ENCODE peak calls at places on chromosome 9, in seven cellular contexts. F is K562, N is GM12878, P is HEK293T, L is HCT116, R is WTC11, H is HepG2. E is an unnamed sample.
A peak's percentile ranks its signal among the peaks of the same experiment; 100 is the strongest.

GRCh38 chr9:35490910-35491465 is 1.1 kb downstream of the RUSC2 start:
- DNase-seq in N (no peak), P (no peak), R (no peak), F (peak; percentile 5), H (no peak), L (no peak), E (no peak)

GRCh38 chr9:136508729-136509500 is 26.1 kb upstream of the SEC16A start:
- DNase-seq in F (no peak), N (no peak), P (no peak), R (no peak), H (no peak), L (no peak), E (no peak)

GRCh38 chr9:117958726-117959125 is 254.5 kb downstream of the TLR4 start:
- DNase-seq in N (no peak), F (no peak), H (no peak), P (no peak), R (no peak), L (no peak), E (peak; percentile 2)

GRCh38 chr9:125255781-125256391 is 5.7 kb upstream of the GAPVD1 start:
- DNase-seq in F (peak; percentile 61), H (peak; percentile 35), N (no peak), P (peak; percentile 42), L (no peak), R (peak; percentile 32), E (no peak)

GRCh38 chr9:130254753-130255637 is 10.6 kb upstream of the HMCN2 start:
- DNase-seq in R (no peak), N (no peak), P (no peak), F (no peak), L (no peak), H (no peak), E (no peak)

GRCh38 chr9:93792358-93792757 is 162.8 kb downstream of the BARX1 start:
- DNase-seq in N (no peak), L (no peak), F (no peak), H (no peak), P (no peak), R (no peak), E (no peak)

GRCh38 chr9:79257671-79258410 is 313.9 kb upstream of the TLE4 start:
- DNase-seq in R (no peak), L (no peak), N (no peak), H (no peak), F (no peak), P (peak; percentile 75), E (no peak)

GRCh38 chr9:127502706-127503378 is 51.5 kb downstream of the LRSAM1 start:
- DNase-seq in H (no peak), N (no peak), R (no peak), F (no peak), L (no peak), P (no peak), E (no peak)

GRCh38 chr9:91192785-91193657 is 168.7 kb downstream of the AUH start:
- DNase-seq in R (peak; percentile 47), L (peak; percentile 97), F (peak; percentile 79), H (peak; percentile 95), P (peak; percentile 73), N (no peak), E (peak; percentile 65)

DNA sequence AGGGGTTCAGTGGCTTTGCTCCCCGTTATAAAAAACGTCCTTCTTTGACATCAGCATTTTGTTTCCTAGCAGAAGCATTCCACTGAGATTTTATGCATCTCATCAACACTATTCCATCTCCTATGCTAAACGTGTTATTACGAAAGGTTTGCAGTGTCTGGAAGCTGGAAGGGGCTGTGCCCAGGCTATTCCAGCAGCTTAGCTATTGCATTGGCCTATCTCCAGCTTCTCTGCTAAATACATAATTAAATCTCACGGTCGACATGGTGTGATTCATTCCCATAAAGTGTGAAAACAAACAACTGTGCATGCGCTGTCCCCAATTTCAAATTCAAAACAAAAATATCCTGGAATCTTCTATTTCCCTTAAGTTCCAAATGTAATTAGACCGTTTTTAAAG is 212.5 kb upstream of the RORB start:
- DNase-seq in H (no peak), L (no peak), P (no peak), N (no peak), R (no peak), F (no peak), E (no peak)
- TF ChIP-seq SP1 in H (no peak), L (no peak), P (no peak), N (no peak), R (no peak), F (no peak), E (no peak)

GRCh38 chr9:98225015-98225442 is 30.4 kb downstream of the TBC1D2 start:
- DNase-seq in F (peak; percentile 97), R (no peak), L (no peak), H (no peak), P (no peak), N (no peak), E (no peak)

GRCh38 chr9:98226968-98227367 is 28.5 kb downstream of the TBC1D2 start:
- DNase-seq in L (no peak), H (no peak), P (no peak), F (no peak), R (no peak), N (no peak), E (no peak)

GRCh38 chr9:98228392-98229089 is 26.9 kb downstream of the TBC1D2 start:
- DNase-seq in F (no peak), L (no peak), R (no peak), N (no peak), H (peak; percentile 77), P (no peak), E (no peak)

GRCh38 chr9:98227883-98228282 is 27.6 kb downstream of the TBC1D2 start:
- DNase-seq in L (no peak), P (no peak), H (peak; percentile 69), F (no peak), R (no peak), N (no peak), E (no peak)

DNA sequence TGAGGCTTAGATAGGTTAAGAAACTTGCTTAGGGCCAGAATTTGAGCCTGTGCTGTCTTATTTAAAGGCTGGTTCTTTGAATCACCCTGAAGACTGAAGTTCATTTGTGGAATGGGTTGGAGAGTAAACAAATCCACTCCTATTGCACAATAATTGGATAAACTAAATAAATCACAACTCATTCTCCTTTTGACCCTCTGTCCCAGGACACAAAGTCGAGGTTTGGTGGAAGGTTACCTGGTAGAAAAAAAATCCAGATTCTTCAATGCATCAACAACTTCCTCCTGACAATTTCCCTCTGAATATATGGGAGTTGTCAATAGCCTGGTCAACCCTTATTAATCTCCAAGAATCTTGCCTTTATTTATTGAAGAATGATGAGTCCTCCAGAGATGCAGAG is 28.9 kb downstream of the TBC1D2 start:
- DNase-seq in N (no peak), H (peak; percentile 76), L (no peak), R (no peak), P (no peak), F (no peak), E (no peak)
- TF ChIP-seq SP1 in N (no peak), H (no peak), L (no peak), R (no peak), P (no peak), F (no peak), E (no peak)

GRCh38 chr9:126275386-126276001 is 51.1 kb upstream of the MVB12B start:
- DNase-seq in N (no peak), L (no peak), H (no peak), F (no peak), P (no peak), R (no peak), E (no peak)

GRCh38 chr9:126276056-126276728 is 50.4 kb upstream of the MVB12B start:
- DNase-seq in H (no peak), P (no peak), N (no peak), L (no peak), R (no peak), F (no peak), E (no peak)
- TF ChIP-seq SP1 in H (no peak), P (no peak), N (no peak), L (no peak), R (no peak), F (no peak), E (no peak)

DNA sequence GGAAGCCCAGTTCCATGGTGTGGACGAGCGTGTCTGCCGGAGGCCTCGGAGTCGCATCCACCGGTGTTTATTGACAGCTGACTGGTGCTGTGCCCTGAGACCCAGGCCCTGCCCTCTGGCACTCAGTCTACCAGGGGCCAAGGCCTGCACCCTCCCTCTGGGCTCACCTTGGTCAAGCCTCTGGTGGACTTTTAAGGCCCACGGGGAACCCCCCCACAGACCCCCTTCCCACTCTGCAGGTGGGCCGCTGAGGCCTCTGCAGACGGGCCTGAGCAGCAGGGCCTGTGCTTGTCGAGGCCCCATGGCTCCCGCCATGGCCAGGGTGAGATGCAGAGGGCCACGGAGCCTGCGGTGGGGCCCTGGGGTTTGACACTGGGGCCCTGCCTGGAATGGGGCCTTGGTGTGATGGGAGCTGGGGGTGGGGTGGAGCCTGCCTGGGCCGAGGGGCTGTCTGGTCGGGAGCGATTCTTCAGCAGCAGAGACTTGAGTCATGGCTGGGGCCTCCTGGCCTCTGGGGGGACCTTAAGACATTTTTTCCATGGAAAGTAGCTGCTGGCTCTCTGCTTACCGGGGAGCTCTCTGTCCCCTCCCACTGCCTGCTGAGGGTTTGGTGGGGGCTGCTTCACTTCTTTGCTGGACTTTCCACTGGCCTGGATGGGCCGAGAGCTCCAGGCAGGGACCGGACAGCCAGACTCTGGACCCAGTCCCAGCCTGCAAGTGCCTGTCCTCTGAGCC is 132.0 kb downstream of the RXRA start:
- DNase-seq in L (no peak), F (no peak), N (no peak), P (no peak), R (no peak), H (no peak), E (no peak)
- TF ChIP-seq SP1 in L (no peak), F (no peak), N (no peak), P (no peak), R (no peak), H (no peak), E (no peak)

DNA sequence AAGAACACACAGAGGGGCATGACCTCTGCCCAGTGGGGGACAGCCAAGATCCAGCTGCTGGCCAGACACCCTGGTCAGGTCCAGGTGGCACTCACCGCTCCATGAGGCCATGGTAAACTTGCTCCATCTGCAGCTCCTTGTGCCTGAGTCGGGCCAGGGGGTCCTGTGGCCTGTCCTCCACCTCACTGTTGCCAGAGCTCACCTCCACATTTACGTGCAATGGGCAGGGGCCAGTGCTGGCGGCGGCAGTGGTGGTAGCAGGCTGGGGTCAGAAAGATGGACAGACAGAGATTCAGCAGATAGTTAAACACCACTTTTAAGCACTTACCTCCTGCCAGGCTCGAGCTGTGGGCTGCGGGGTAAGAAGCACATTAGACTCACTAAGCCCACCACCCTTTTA is 28.0 kb downstream of the AKNA start:
- DNase-seq in H (no peak), R (no peak), L (no peak), P (no peak), N (no peak), F (no peak), E (no peak)
- TF ChIP-seq SP1 in H (no peak), R (no peak), L (no peak), P (no peak), N (no peak), F (no peak), E (no peak)

GRCh38 chr9:105678163-105678562 is 15.9 kb downstream of the TAL2 start:
- DNase-seq in P (no peak), N (no peak), L (no peak), R (no peak), H (no peak), F (no peak), E (no peak)
- TF ChIP-seq SP1 in P (no peak), N (no peak), L (no peak), R (no peak), H (no peak), F (no peak), E (no peak)